ENCODE peak calls at places on chromosomes 2 and 18, in eight cellular contexts. One of them, this sample, is unnamed.

GRCh38 chr2:239647037-239647436 is 246.2 kb upstream of the HDAC4 start:
- DNase-seq in ovary: no peak
- DNase-seq in fibroblast of the aortic adventitia: no peak
- DNase-seq in HFF-Myc: no peak
- DNase-seq in WERI-Rb-1: no peak
- DNase-seq in hepatocyte: no peak
- DNase-seq in cardiac fibroblast: no peak
- DNase-seq in neural progenitor cell: no peak
- DNase-seq in this sample: no peak

GRCh38 chr2:62474173-62474572 is 31.8 kb downstream of the TMEM17 start:
- DNase-seq in cardiac fibroblast: no peak
- DNase-seq in neural progenitor cell: no peak
- DNase-seq in hepatocyte: no peak
- DNase-seq in HFF-Myc: no peak
- DNase-seq in fibroblast of the aortic adventitia: peak; percentile 34
- DNase-seq in ovary: no peak
- DNase-seq in WERI-Rb-1: no peak
- DNase-seq in this sample: no peak

GRCh38 chr2:197813093-197813787 is 8.8 kb downstream of the PLCL1 start:
- DNase-seq in cardiac fibroblast: peak; percentile 78
- DNase-seq in neural progenitor cell: no peak
- DNase-seq in WERI-Rb-1: no peak
- DNase-seq in hepatocyte: peak; percentile 37
- DNase-seq in fibroblast of the aortic adventitia: peak; percentile 55
- DNase-seq in HFF-Myc: no peak
- DNase-seq in ovary: no peak
- DNase-seq in this sample: no peak

GRCh38 chr2:88673363-88673762 is 18.1 kb upstream of the RPIA start:
- DNase-seq in hepatocyte: no peak
- DNase-seq in HFF-Myc: no peak
- DNase-seq in fibroblast of the aortic adventitia: no peak
- DNase-seq in neural progenitor cell: no peak
- DNase-seq in ovary: no peak
- DNase-seq in WERI-Rb-1: no peak
- DNase-seq in cardiac fibroblast: no peak
- DNase-seq in this sample: no peak

GRCh38 chr18:21481739-21482138 is 118.8 kb downstream of the ESCO1 start:
- DNase-seq in neural progenitor cell: no peak
- DNase-seq in ovary: no peak
- DNase-seq in hepatocyte: no peak
- DNase-seq in fibroblast of the aortic adventitia: no peak
- DNase-seq in WERI-Rb-1: no peak
- DNase-seq in cardiac fibroblast: no peak
- DNase-seq in HFF-Myc: no peak
- DNase-seq in this sample: no peak

GRCh38 chr2:161486111-161486510 is 70.0 kb downstream of the TBR1 start:
- DNase-seq in neural progenitor cell: no peak
- DNase-seq in ovary: no peak
- DNase-seq in fibroblast of the aortic adventitia: no peak
- DNase-seq in HFF-Myc: no peak
- DNase-seq in cardiac fibroblast: peak; percentile 2
- DNase-seq in WERI-Rb-1: no peak
- DNase-seq in hepatocyte: no peak
- DNase-seq in this sample: no peak

GRCh38 chr2:68466361-68466777 is 725 bp downstream of the FBXO48 start:
- DNase-seq in cardiac fibroblast: peak; percentile 77
- DNase-seq in HFF-Myc: no peak
- DNase-seq in ovary: no peak
- DNase-seq in hepatocyte: peak; percentile 40
- DNase-seq in neural progenitor cell: peak; percentile 44
- DNase-seq in WERI-Rb-1: peak; percentile 27
- DNase-seq in fibroblast of the aortic adventitia: peak; percentile 79
- DNase-seq in this sample: no peak

GRCh38 chr18:63987743-63988142 is 17.9 kb downstream of the SERPINB8 start:
- DNase-seq in HFF-Myc: no peak
- DNase-seq in cardiac fibroblast: peak; percentile 14
- DNase-seq in neural progenitor cell: no peak
- DNase-seq in WERI-Rb-1: no peak
- DNase-seq in ovary: no peak
- DNase-seq in fibroblast of the aortic adventitia: no peak
- DNase-seq in hepatocyte: no peak
- DNase-seq in this sample: no peak

GRCh38 chr2:101718993-101719571 is 21.6 kb downstream of the MAP4K4 start:
- DNase-seq in cardiac fibroblast: no peak
- DNase-seq in WERI-Rb-1: no peak
- DNase-seq in HFF-Myc: no peak
- DNase-seq in hepatocyte: no peak
- DNase-seq in neural progenitor cell: no peak
- DNase-seq in fibroblast of the aortic adventitia: no peak
- DNase-seq in ovary: no peak
- DNase-seq in this sample: no peak

GRCh38 chr2:234254783-234255521 is 204.4 kb downstream of the SPP2 start:
- DNase-seq in WERI-Rb-1: no peak
- DNase-seq in neural progenitor cell: no peak
- DNase-seq in HFF-Myc: no peak
- DNase-seq in hepatocyte: no peak
- DNase-seq in cardiac fibroblast: no peak
- DNase-seq in ovary: no peak
- DNase-seq in fibroblast of the aortic adventitia: no peak
- DNase-seq in this sample: no peak

GRCh38 chr2:225074366-225074765 is 32.1 kb upstream of the DOCK10 start:
- DNase-seq in neural progenitor cell: no peak
- DNase-seq in fibroblast of the aortic adventitia: peak; percentile 83
- DNase-seq in WERI-Rb-1: no peak
- DNase-seq in ovary: no peak
- DNase-seq in HFF-Myc: no peak
- DNase-seq in hepatocyte: no peak
- DNase-seq in cardiac fibroblast: peak; percentile 60
- DNase-seq in this sample: no peak

GRCh38 chr18:13574761-13575160 is 151.6 kb downstream of the FAM210A start:
- DNase-seq in cardiac fibroblast: no peak
- DNase-seq in fibroblast of the aortic adventitia: no peak
- DNase-seq in HFF-Myc: no peak
- DNase-seq in neural progenitor cell: no peak
- DNase-seq in WERI-Rb-1: no peak
- DNase-seq in ovary: no peak
- DNase-seq in hepatocyte: no peak
- DNase-seq in this sample: no peak

GRCh38 chr2:230400041-230400440 is 16.0 kb upstream of the SP100 start:
- DNase-seq in fibroblast of the aortic adventitia: no peak
- DNase-seq in ovary: no peak
- DNase-seq in WERI-Rb-1: no peak
- DNase-seq in HFF-Myc: no peak
- DNase-seq in hepatocyte: no peak
- DNase-seq in neural progenitor cell: no peak
- DNase-seq in cardiac fibroblast: no peak
- DNase-seq in this sample: no peak

GRCh38 chr2:241617431-241618154 is 19.4 kb downstream of the THAP4 start:
- DNase-seq in WERI-Rb-1: no peak
- DNase-seq in hepatocyte: peak; percentile 43
- DNase-seq in cardiac fibroblast: peak; percentile 36
- DNase-seq in ovary: no peak
- DNase-seq in fibroblast of the aortic adventitia: no peak
- DNase-seq in neural progenitor cell: peak; percentile 30
- DNase-seq in HFF-Myc: no peak
- DNase-seq in this sample: no peak

GRCh38 chr2:233676046-233676445 is 4.3 kb downstream of the UGT1A9 start:
- DNase-seq in WERI-Rb-1: no peak
- DNase-seq in cardiac fibroblast: peak; percentile 8
- DNase-seq in neural progenitor cell: no peak
- DNase-seq in hepatocyte: no peak
- DNase-seq in HFF-Myc: no peak
- DNase-seq in ovary: no peak
- DNase-seq in fibroblast of the aortic adventitia: no peak
- DNase-seq in this sample: no peak

GRCh38 chr2:165745916-165746315 is 48.1 kb downstream of the GALNT3 start:
- DNase-seq in cardiac fibroblast: peak; percentile 3
- DNase-seq in neural progenitor cell: no peak
- DNase-seq in hepatocyte: no peak
- DNase-seq in HFF-Myc: no peak
- DNase-seq in fibroblast of the aortic adventitia: peak; percentile 39
- DNase-seq in ovary: no peak
- DNase-seq in WERI-Rb-1: no peak
- DNase-seq in this sample: no peak

GRCh38 chr18:69725855-69726508 is 221.7 kb downstream of the CD226 start:
- DNase-seq in hepatocyte: no peak
- DNase-seq in HFF-Myc: no peak
- DNase-seq in WERI-Rb-1: no peak
- DNase-seq in cardiac fibroblast: no peak
- DNase-seq in fibroblast of the aortic adventitia: peak; percentile 38
- DNase-seq in ovary: no peak
- DNase-seq in neural progenitor cell: no peak
- DNase-seq in this sample: no peak

GRCh38 chr2:163185160-163185559 is 346.6 kb upstream of the KCNH7 start:
- DNase-seq in hepatocyte: no peak
- DNase-seq in WERI-Rb-1: no peak
- DNase-seq in neural progenitor cell: no peak
- DNase-seq in cardiac fibroblast: no peak
- DNase-seq in HFF-Myc: no peak
- DNase-seq in fibroblast of the aortic adventitia: no peak
- DNase-seq in ovary: no peak
- DNase-seq in this sample: no peak

GRCh38 chr2:163187119-163187518 is 348.6 kb upstream of the KCNH7 start:
- DNase-seq in HFF-Myc: no peak
- DNase-seq in cardiac fibroblast: no peak
- DNase-seq in neural progenitor cell: peak; percentile 78
- DNase-seq in hepatocyte: no peak
- DNase-seq in fibroblast of the aortic adventitia: no peak
- DNase-seq in WERI-Rb-1: no peak
- DNase-seq in ovary: no peak
- DNase-seq in this sample: no peak

GRCh38 chr2:163187995-163188655 is 349.6 kb upstream of the KCNH7 start:
- DNase-seq in WERI-Rb-1: no peak
- DNase-seq in ovary: no peak
- DNase-seq in neural progenitor cell: no peak
- DNase-seq in fibroblast of the aortic adventitia: peak; percentile 4
- DNase-seq in cardiac fibroblast: peak; percentile 48
- DNase-seq in hepatocyte: no peak
- DNase-seq in HFF-Myc: no peak
- DNase-seq in this sample: no peak

GRCh38 chr2:163182764-163183354 is 344.3 kb upstream of the KCNH7 start:
- DNase-seq in fibroblast of the aortic adventitia: peak; percentile 52
- DNase-seq in HFF-Myc: no peak
- DNase-seq in cardiac fibroblast: peak; percentile 50
- DNase-seq in ovary: no peak
- DNase-seq in neural progenitor cell: no peak
- DNase-seq in WERI-Rb-1: no peak
- DNase-seq in hepatocyte: peak; percentile 10
- DNase-seq in this sample: no peak
- TF ChIP-seq CTCF in fibroblast of the aortic adventitia: peak; percentile 57
- TF ChIP-seq CTCF in HFF-Myc: peak; percentile 34
- TF ChIP-seq CTCF in cardiac fibroblast: peak; percentile 53
- TF ChIP-seq CTCF in ovary: peak; percentile 9
- TF ChIP-seq CTCF in neural progenitor cell: peak; percentile 83
- TF ChIP-seq CTCF in WERI-Rb-1: peak; percentile 17
- TF ChIP-seq CTCF in hepatocyte: peak; percentile 76
- TF ChIP-seq CTCF in this sample: peak; percentile 67

GRCh38 chr2:47906261-47907096 is at the start of gene FBXO11:
- DNase-seq in ovary: peak; percentile 96
- DNase-seq in fibroblast of the aortic adventitia: peak; percentile 99
- DNase-seq in neural progenitor cell: peak; percentile 99
- DNase-seq in HFF-Myc: peak; percentile 95
- DNase-seq in cardiac fibroblast: peak; percentile 99
- DNase-seq in hepatocyte: peak; percentile 98
- DNase-seq in WERI-Rb-1: peak; percentile 99
- DNase-seq in this sample: peak; percentile 84

GRCh38 chr2:47905454-47906260 is 641 bp downstream of the FBXO11 start:
- DNase-seq in hepatocyte: peak; percentile 84
- DNase-seq in fibroblast of the aortic adventitia: peak; percentile 47
- DNase-seq in neural progenitor cell: peak; percentile 88
- DNase-seq in HFF-Myc: no peak
- DNase-seq in cardiac fibroblast: peak; percentile 58
- DNase-seq in WERI-Rb-1: peak; percentile 77
- DNase-seq in ovary: peak; percentile 65
- DNase-seq in this sample: peak; percentile 75

GRCh38 chr2:47904903-47905453 is 1.3 kb downstream of the FBXO11 start:
- DNase-seq in fibroblast of the aortic adventitia: no peak
- DNase-seq in HFF-Myc: no peak
- DNase-seq in cardiac fibroblast: peak; percentile 22
- DNase-seq in hepatocyte: no peak
- DNase-seq in ovary: peak; percentile 46
- DNase-seq in WERI-Rb-1: peak; percentile 37
- DNase-seq in neural progenitor cell: peak; percentile 65
- DNase-seq in this sample: peak; percentile 41

GRCh38 chr2:47908682-47909081 is 2.4 kb upstream of the FBXO11 start:
- DNase-seq in neural progenitor cell: no peak
- DNase-seq in ovary: no peak
- DNase-seq in fibroblast of the aortic adventitia: no peak
- DNase-seq in cardiac fibroblast: no peak
- DNase-seq in HFF-Myc: no peak
- DNase-seq in hepatocyte: no peak
- DNase-seq in WERI-Rb-1: no peak
- DNase-seq in this sample: no peak

GRCh38 chr2:47907097-47907781 is 941 bp upstream of the FBXO11 start:
- DNase-seq in ovary: peak; percentile 19
- DNase-seq in WERI-Rb-1: no peak
- DNase-seq in hepatocyte: peak; percentile 28
- DNase-seq in HFF-Myc: no peak
- DNase-seq in fibroblast of the aortic adventitia: peak; percentile 27
- DNase-seq in cardiac fibroblast: peak; percentile 18
- DNase-seq in neural progenitor cell: peak; percentile 20
- DNase-seq in this sample: peak; percentile 20
- TF ChIP-seq CTCF in ovary: no peak
- TF ChIP-seq CTCF in WERI-Rb-1: no peak
- TF ChIP-seq CTCF in hepatocyte: no peak
- TF ChIP-seq CTCF in HFF-Myc: no peak
- TF ChIP-seq CTCF in fibroblast of the aortic adventitia: no peak
- TF ChIP-seq CTCF in cardiac fibroblast: no peak
- TF ChIP-seq CTCF in neural progenitor cell: no peak
- TF ChIP-seq CTCF in this sample: no peak

DNA sequence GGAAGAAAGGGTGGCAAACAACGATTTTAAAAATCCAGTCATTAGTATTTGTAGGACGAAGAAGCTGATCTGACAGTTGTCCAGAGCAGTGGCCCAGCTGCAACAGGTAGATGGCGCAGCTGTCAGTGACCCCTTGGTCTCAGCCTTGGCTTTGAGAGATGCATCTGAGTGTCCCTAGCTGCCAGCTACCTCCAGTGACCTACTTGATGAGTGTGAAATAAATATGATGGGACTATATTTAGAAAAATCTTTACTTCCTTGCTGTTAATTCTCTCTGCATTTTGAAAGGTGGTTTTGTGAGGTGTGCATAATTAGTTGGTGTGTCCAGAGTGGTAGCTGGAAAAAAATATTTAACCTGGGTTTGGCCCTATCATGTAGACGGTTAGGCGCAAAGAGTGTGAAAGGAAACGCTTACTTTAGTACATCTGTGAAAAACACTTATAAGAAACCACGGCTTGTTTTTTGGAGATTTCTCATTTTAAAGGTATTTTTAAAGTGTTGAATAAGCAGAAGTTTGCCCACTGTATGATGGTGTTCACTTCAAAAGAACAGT is 962 bp downstream of the INPP1 start:
- DNase-seq in WERI-Rb-1: peak; percentile 55
- DNase-seq in cardiac fibroblast: peak; percentile 33
- DNase-seq in HFF-Myc: no peak
- DNase-seq in hepatocyte: peak; percentile 69
- DNase-seq in ovary: peak; percentile 18
- DNase-seq in fibroblast of the aortic adventitia: no peak
- DNase-seq in neural progenitor cell: no peak
- DNase-seq in this sample: no peak
- TF ChIP-seq CTCF in WERI-Rb-1: peak; percentile 55
- TF ChIP-seq CTCF in cardiac fibroblast: peak; percentile 34
- TF ChIP-seq CTCF in HFF-Myc: peak; percentile 26
- TF ChIP-seq CTCF in hepatocyte: peak; percentile 49
- TF ChIP-seq CTCF in ovary: no peak
- TF ChIP-seq CTCF in fibroblast of the aortic adventitia: peak; percentile 28
- TF ChIP-seq CTCF in neural progenitor cell: peak; percentile 35
- TF ChIP-seq CTCF in this sample: peak; percentile 16

GRCh38 chr18:48422947-48423378 is 13.8 kb upstream of the ZBTB7C start:
- DNase-seq in HFF-Myc: no peak
- DNase-seq in neural progenitor cell: peak; percentile 61
- DNase-seq in WERI-Rb-1: no peak
- DNase-seq in hepatocyte: no peak
- DNase-seq in cardiac fibroblast: no peak
- DNase-seq in ovary: no peak
- DNase-seq in fibroblast of the aortic adventitia: no peak
- DNase-seq in this sample: peak; percentile 37
- TF ChIP-seq CTCF in HFF-Myc: no peak
- TF ChIP-seq CTCF in neural progenitor cell: no peak
- TF ChIP-seq CTCF in WERI-Rb-1: no peak
- TF ChIP-seq CTCF in hepatocyte: no peak
- TF ChIP-seq CTCF in cardiac fibroblast: no peak
- TF ChIP-seq CTCF in ovary: no peak
- TF ChIP-seq CTCF in fibroblast of the aortic adventitia: no peak
- TF ChIP-seq CTCF in this sample: no peak